ENCODE peak calls at places on chromosomes 7 and 10, in four cellular contexts. U, J, C and G are unnamed samples.

GRCh38 chr10:7297094-7297493 is 113.7 kb downstream of the SFMBT2 start:
- DNase-seq in U (no peak), J (no peak), C (no peak), G (no peak)

GRCh38 chr10:77949167-77949566 is 22.6 kb upstream of the DLG5 start:
- DNase-seq in U (peak; percentile 69), J (no peak), C (peak; percentile 50), G (no peak)

GRCh38 chr7:25359471-25360059 is 131.3 kb upstream of the NPVF start:
- DNase-seq in U (no peak), J (no peak), C (peak; percentile 43), G (no peak)

GRCh38 chr10:70031215-70031614 is 21.4 kb upstream of the MACROH2A2 start:
- DNase-seq in U (no peak), J (no peak), C (no peak), G (no peak)

GRCh38 chr7:191105-192034 is 1.0 kb upstream of the FAM20C start:
- DNase-seq in U (peak; percentile 60), J (no peak), C (peak; percentile 68), G (peak; percentile 66)

GRCh38 chr10:49632406-49633317 is 18.8 kb downstream of the CHAT start:
- DNase-seq in U (no peak), J (no peak), C (no peak), G (peak; percentile 37)

GRCh38 chr7:28360739-28361138 is 51.6 kb upstream of the CREB5 start:
- DNase-seq in U (no peak), J (no peak), C (no peak), G (no peak)

GRCh38 chr7:108124820-108125219 is 5.3 kb downstream of the LAMB4 start:
- DNase-seq in U (no peak), J (no peak), C (no peak), G (no peak)

GRCh38 chr7:134552105-134552504 is 3.2 kb downstream of the AKR1B15 start:
- DNase-seq in U (no peak), J (no peak), C (peak; percentile 34), G (no peak)

GRCh38 chr10:68364101-68364886 is 31.6 kb upstream of the PBLD start:
- DNase-seq in U (no peak), J (no peak), C (no peak), G (no peak)

GRCh38 chr7:98831641-98832221 is 38.1 kb downstream of the TMEM130 start:
- DNase-seq in U (no peak), J (no peak), C (no peak), G (no peak)

GRCh38 chr10:83577421-83577820 is 561.9 kb upstream of the GHITM start:
- DNase-seq in U (no peak), J (no peak), C (no peak), G (no peak)

GRCh38 chr10:82277591-82277990 is 402.6 kb downstream of the NRG3 start:
- DNase-seq in U (no peak), J (no peak), C (no peak), G (no peak)

GRCh38 chr7:86600506-86601290 is 43.0 kb upstream of the GRM3 start:
- DNase-seq in U (no peak), J (no peak), C (peak; percentile 4), G (no peak)

GRCh38 chr10:52864459-52865106 is 92.0 kb upstream of the MBL2 start:
- DNase-seq in U (no peak), J (no peak), C (peak; percentile 83), G (no peak)

GRCh38 chr7:156318926-156319325 is 321.6 kb upstream of the RNF32 start:
- DNase-seq in U (no peak), J (no peak), C (no peak), G (no peak)

GRCh38 chr7:1942026-1942703 is 272.1 kb downstream of the ELFN1 start:
- DNase-seq in U (peak; percentile 9), J (no peak), C (no peak), G (peak; percentile 45)

GRCh38 chr10:72509206-72509799 is 116.6 kb downstream of the MICU1 start:
- DNase-seq in U (no peak), J (no peak), C (no peak), G (no peak)

GRCh38 chr10:9091515-9092093 is 1037.1 kb downstream of the GATA3 start:
- DNase-seq in U (no peak), J (no peak), C (no peak), G (no peak)

GRCh38 chr7:86825264-86825663 is 181.6 kb downstream of the GRM3 start:
- DNase-seq in U (no peak), J (no peak), C (no peak), G (no peak)

GRCh38 chr7:143172354-143172753 is 10.9 kb upstream of the TAS2R39 start:
- DNase-seq in U (no peak), J (no peak), C (no peak), G (no peak)

GRCh38 chr10:70733051-70733450 is 52.1 kb downstream of the TBATA start:
- DNase-seq in U (no peak), J (no peak), C (no peak), G (no peak)

GRCh38 chr7:104045183-104045582 is 55.7 kb upstream of the RELN start:
- DNase-seq in U (no peak), J (no peak), C (no peak), G (no peak)

GRCh38 chr10:127576751-127577161 is 27.6 kb downstream of the NPS start:
- DNase-seq in U (no peak), J (no peak), C (no peak), G (no peak)

GRCh38 chr10:110353244-110354119 is 48.8 kb upstream of the SMNDC1 start:
- DNase-seq in U (no peak), J (no peak), C (peak; percentile 38), G (peak; percentile 58)

GRCh38 chr7:21617916-21618390 is 75.1 kb downstream of the DNAH11 start:
- DNase-seq in U (peak; percentile 57), J (peak; percentile 10), C (peak; percentile 81), G (no peak)

GRCh38 chr7:144819566-144819965 is 16.3 kb downstream of the TPK1 start:
- DNase-seq in U (no peak), J (no peak), C (no peak), G (no peak)

GRCh38 chr10:119524720-119525070 is 17.8 kb downstream of the RGS10 start:
- DNase-seq in U (no peak), J (no peak), C (no peak), G (no peak)